ENCODE peak calls at places on chromosomes 16 and 17, in five cellular contexts. One of them, this sample, is unnamed.
A peak's percentile ranks its signal among the peaks of the same experiment; 100 is the strongest.

GRCh38 chr17:3524024-3524423 is 33.6 kb downstream of the TRPV3 start:
- DNase-seq in left ventricle myocardium inferior: no peak
- DNase-seq in osteoblast: peak; percentile 68
- DNase-seq in Caco-2: no peak
- DNase-seq in uterus: no peak
- DNase-seq in this sample: no peak

GRCh38 chr17:46947236-46947635 is 24.3 kb downstream of the GOSR2 start:
- DNase-seq in left ventricle myocardium inferior: no peak
- DNase-seq in osteoblast: no peak
- DNase-seq in Caco-2: no peak
- DNase-seq in uterus: no peak
- DNase-seq in this sample: no peak

GRCh38 chr17:61007980-61008379 is 330.3 kb downstream of the BCAS3 start:
- DNase-seq in left ventricle myocardium inferior: no peak
- DNase-seq in osteoblast: no peak
- DNase-seq in Caco-2: no peak
- DNase-seq in uterus: no peak
- DNase-seq in this sample: peak; percentile 31

GRCh38 chr17:56638536-56639177 is 45.2 kb downstream of the NOG start:
- DNase-seq in left ventricle myocardium inferior: no peak
- DNase-seq in osteoblast: no peak
- DNase-seq in Caco-2: no peak
- DNase-seq in uterus: no peak
- DNase-seq in this sample: no peak

GRCh38 chr17:73023759-73024158 is 68.7 kb downstream of the SLC39A11 start:
- DNase-seq in left ventricle myocardium inferior: no peak
- DNase-seq in osteoblast: no peak
- DNase-seq in Caco-2: no peak
- DNase-seq in uterus: no peak
- DNase-seq in this sample: no peak

GRCh38 chr16:11148045-11148444 is 108.0 kb downstream of the SOCS1 start:
- DNase-seq in left ventricle myocardium inferior: no peak
- DNase-seq in osteoblast: peak; percentile 2
- DNase-seq in Caco-2: no peak
- DNase-seq in uterus: no peak
- DNase-seq in this sample: no peak

GRCh38 chr17:550041-550398 is 164.6 kb downstream of the VPS53 start:
- DNase-seq in left ventricle myocardium inferior: no peak
- DNase-seq in osteoblast: no peak
- DNase-seq in Caco-2: no peak
- DNase-seq in uterus: no peak
- DNase-seq in this sample: no peak

GRCh38 chr17:80327518-80327917 is 66.9 kb downstream of the RNF213 start:
- DNase-seq in left ventricle myocardium inferior: no peak
- DNase-seq in osteoblast: no peak
- DNase-seq in Caco-2: no peak
- DNase-seq in uterus: no peak
- DNase-seq in this sample: no peak

GRCh38 chr17:30858556-30859250 is 26.9 kb downstream of the ATAD5 start:
- DNase-seq in left ventricle myocardium inferior: no peak
- DNase-seq in osteoblast: peak; percentile 37
- DNase-seq in Caco-2: no peak
- DNase-seq in uterus: no peak
- DNase-seq in this sample: no peak

GRCh38 chr17:65173284-65173793 is 36.2 kb downstream of the RGS9 start:
- DNase-seq in left ventricle myocardium inferior: no peak
- DNase-seq in osteoblast: no peak
- DNase-seq in Caco-2: no peak
- DNase-seq in uterus: no peak
- DNase-seq in this sample: peak; percentile 71

GRCh38 chr17:79400989-79401703 is 209.7 kb downstream of the RBFOX3 start:
- DNase-seq in left ventricle myocardium inferior: peak; percentile 60
- DNase-seq in osteoblast: peak; percentile 97
- DNase-seq in Caco-2: peak; percentile 76
- DNase-seq in uterus: peak; percentile 49
- DNase-seq in this sample: peak; percentile 79

GRCh38 chr16:67284699-67285646 is 5.6 kb downstream of the PLEKHG4 start:
- DNase-seq in left ventricle myocardium inferior: no peak
- DNase-seq in osteoblast: peak; percentile 95
- DNase-seq in Caco-2: no peak
- DNase-seq in uterus: no peak
- DNase-seq in this sample: peak; percentile 65

GRCh38 chr16:78648517-78648916 is 549.1 kb downstream of the WWOX start:
- DNase-seq in left ventricle myocardium inferior: no peak
- DNase-seq in osteoblast: peak; percentile 78
- DNase-seq in Caco-2: no peak
- DNase-seq in uterus: no peak
- DNase-seq in this sample: peak; percentile 24

GRCh38 chr16:49733278-49734009 is 122.5 kb downstream of the ZNF423 start:
- DNase-seq in left ventricle myocardium inferior: no peak
- DNase-seq in osteoblast: no peak
- DNase-seq in Caco-2: no peak
- DNase-seq in uterus: no peak
- DNase-seq in this sample: no peak

GRCh38 chr16:88007321-88007731 is 56.1 kb downstream of the BANP start:
- DNase-seq in left ventricle myocardium inferior: no peak
- DNase-seq in osteoblast: no peak
- DNase-seq in Caco-2: no peak
- DNase-seq in uterus: no peak
- DNase-seq in this sample: no peak

GRCh38 chr17:45852535-45853297 is 8.0 kb downstream of the SPPL2C start:
- DNase-seq in left ventricle myocardium inferior: no peak
- DNase-seq in osteoblast: peak; percentile 94
- DNase-seq in Caco-2: peak; percentile 66
- DNase-seq in uterus: peak; percentile 45
- DNase-seq in this sample: peak; percentile 79

GRCh38 chr16:66905633-66906539 is 12.8 kb downstream of the CDH16 start:
- DNase-seq in left ventricle myocardium inferior: peak; percentile 79
- DNase-seq in osteoblast: peak; percentile 63
- DNase-seq in Caco-2: peak; percentile 88
- DNase-seq in uterus: no peak
- DNase-seq in this sample: peak; percentile 91

GRCh38 chr16:84833142-84833495 is 13.3 kb downstream of the CRISPLD2 start:
- DNase-seq in left ventricle myocardium inferior: no peak
- DNase-seq in osteoblast: peak; percentile 51
- DNase-seq in Caco-2: no peak
- DNase-seq in uterus: no peak
- DNase-seq in this sample: no peak

GRCh38 chr16:84829168-84829965 is 9.6 kb downstream of the CRISPLD2 start:
- DNase-seq in left ventricle myocardium inferior: no peak
- DNase-seq in osteoblast: peak; percentile 93
- DNase-seq in Caco-2: no peak
- DNase-seq in uterus: peak; percentile 83
- DNase-seq in this sample: no peak

GRCh38 chr16:84828322-84828721 is 8.5 kb downstream of the CRISPLD2 start:
- DNase-seq in left ventricle myocardium inferior: no peak
- DNase-seq in osteoblast: peak; percentile 30
- DNase-seq in Caco-2: no peak
- DNase-seq in uterus: peak; percentile 14
- DNase-seq in this sample: no peak

GRCh38 chr16:84832488-84833141 is 12.8 kb downstream of the CRISPLD2 start:
- DNase-seq in left ventricle myocardium inferior: peak; percentile 90
- DNase-seq in osteoblast: peak; percentile 96
- DNase-seq in Caco-2: no peak
- DNase-seq in uterus: peak; percentile 99
- DNase-seq in this sample: peak; percentile 84

GRCh38 chr16:84830765-84831384 is 11.1 kb downstream of the CRISPLD2 start:
- DNase-seq in left ventricle myocardium inferior: no peak
- DNase-seq in osteoblast: no peak
- DNase-seq in Caco-2: no peak
- DNase-seq in uterus: no peak
- DNase-seq in this sample: no peak
- H3K4me1 ChIP-seq in left ventricle myocardium inferior: peaks cover 79% of the 10 kb centered on the region
- H3K4me1 ChIP-seq in osteoblast: peaks cover 50% of the 10 kb centered on the region
- H3K4me1 ChIP-seq in Caco-2: no peaks in the 10 kb centered on the region
- H3K4me1 ChIP-seq in uterus: peaks cover 28% of the 10 kb centered on the region
- H3K4me1 ChIP-seq in this sample: no peaks in the 10 kb centered on the region

GRCh38 chr17:19431691-19432090 is 20.7 kb downstream of the RNF112 start:
- DNase-seq in left ventricle myocardium inferior: no peak
- DNase-seq in osteoblast: no peak
- DNase-seq in Caco-2: no peak
- DNase-seq in uterus: no peak
- DNase-seq in this sample: no peak

GRCh38 chr17:19433240-19433639 is 22.2 kb downstream of the RNF112 start:
- DNase-seq in left ventricle myocardium inferior: no peak
- DNase-seq in osteoblast: no peak
- DNase-seq in Caco-2: no peak
- DNase-seq in uterus: no peak
- DNase-seq in this sample: no peak

DNA sequence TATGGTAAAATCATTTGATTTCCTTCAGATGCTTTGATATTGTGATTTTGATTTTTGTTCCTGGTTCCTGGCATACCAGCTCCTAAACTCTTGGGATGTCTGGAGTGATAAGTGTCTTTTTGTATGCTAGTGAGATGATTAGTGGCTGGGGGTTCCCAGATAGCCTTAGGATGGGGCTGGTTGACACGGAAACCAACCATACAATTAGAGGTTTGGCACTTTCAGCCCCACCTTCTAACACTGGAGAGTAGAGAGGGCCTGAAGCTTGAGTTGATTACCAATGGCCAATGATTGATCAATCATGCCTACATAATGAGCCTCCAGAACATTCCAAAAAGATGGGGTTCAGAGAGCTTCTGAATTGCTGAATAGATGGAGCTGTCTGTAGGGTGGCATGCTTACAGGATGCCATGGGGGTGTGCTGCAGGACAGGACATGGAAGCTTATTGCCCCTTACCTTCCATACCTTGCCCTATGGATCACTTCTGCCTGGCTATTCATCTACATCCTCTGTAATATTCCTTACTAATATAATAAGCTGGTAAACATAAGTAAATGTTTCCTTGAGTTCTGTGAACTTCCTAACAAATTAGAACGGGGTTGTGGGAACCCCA is 22.8 kb downstream of the RNF112 start:
- DNase-seq in left ventricle myocardium inferior: no peak
- DNase-seq in osteoblast: no peak
- DNase-seq in Caco-2: no peak
- DNase-seq in uterus: no peak
- DNase-seq in this sample: no peak
- TF ChIP-seq CTCF in left ventricle myocardium inferior: no peak
- TF ChIP-seq CTCF in osteoblast: no peak
- TF ChIP-seq CTCF in Caco-2: no peak
- TF ChIP-seq CTCF in uterus: no peak
- TF ChIP-seq CTCF in this sample: no peak

GRCh38 chr16:22278841-22279240 is 18.4 kb upstream of the POLR3E start:
- DNase-seq in left ventricle myocardium inferior: no peak
- DNase-seq in osteoblast: no peak
- DNase-seq in Caco-2: no peak
- DNase-seq in uterus: no peak
- DNase-seq in this sample: no peak
- H3K36me3 ChIP-seq in left ventricle myocardium inferior: peaks cover 90% of the 10 kb centered on the region
- H3K36me3 ChIP-seq in osteoblast: peaks cover 58% of the 10 kb centered on the region
- H3K36me3 ChIP-seq in Caco-2: peaks cover 1% of the 10 kb centered on the region
- H3K36me3 ChIP-seq in uterus: no peaks in the 10 kb centered on the region
- H3K36me3 ChIP-seq in this sample: no peaks in the 10 kb centered on the region

GRCh38 chr17:8123695-8124349 is at the start of gene HES7:
- DNase-seq in left ventricle myocardium inferior: no peak
- DNase-seq in osteoblast: peak; percentile 91
- DNase-seq in Caco-2: no peak
- DNase-seq in uterus: peak; percentile 56
- DNase-seq in this sample: peak; percentile 27
- H3K4me1 ChIP-seq in left ventricle myocardium inferior: peaks cover 76% of the 10 kb centered on the region
- H3K4me1 ChIP-seq in osteoblast: peaks cover 41% of the 10 kb centered on the region
- H3K4me1 ChIP-seq in Caco-2: no peaks in the 10 kb centered on the region
- H3K4me1 ChIP-seq in uterus: no peaks in the 10 kb centered on the region
- H3K4me1 ChIP-seq in this sample: peaks cover 62% of the 10 kb centered on the region